ENCODE peak calls at places on chromosomes 6 and 20, in six cellular contexts. K is choroid plexus epithelial cell, D is IMR-90, V is WERI-Rb-1, N is left ventricle myocardium inferior, X is foreskin keratinocyte. J is an unnamed sample.
A peak's percentile ranks its signal among the peaks of the same experiment; 100 is the strongest.

GRCh38 chr6:157977176-157977804 is 4.4 kb upstream of the SYNJ2 start:
- DNase-seq in K (no peak), D (no peak), V (no peak), N (no peak), X (no peak), J (peak; percentile 80)

GRCh38 chr6:37456126-37456525 is 23.1 kb downstream of the CMTR1 start:
- DNase-seq in K (peak; percentile 36), D (peak; percentile 88), V (no peak), N (no peak), X (peak; percentile 65), J (peak; percentile 28)

GRCh38 chr6:3919130-3919628 is 70.0 kb downstream of the FAM50B start:
- DNase-seq in K (peak; percentile 60), D (peak; percentile 17), V (no peak), N (peak; percentile 57), X (peak; percentile 56), J (peak; percentile 57)

GRCh38 chr6:134519456-134519855 is 201.5 kb upstream of the SGK1 start:
- DNase-seq in K (peak; percentile 63), D (peak; percentile 51), V (no peak), N (no peak), X (no peak), J (no peak)

GRCh38 chr20:17617868-17618672 is 48.2 kb downstream of the DSTN start:
- DNase-seq in K (no peak), D (no peak), V (no peak), N (peak; percentile 14), X (no peak), J (peak; percentile 85)

GRCh38 chr20:61649879-61650200 is 397.8 kb downstream of the CDH4 start:
- DNase-seq in K (no peak), D (no peak), V (no peak), N (no peak), X (no peak), J (no peak)

GRCh38 chr6:33716379-33716778 is 4.9 kb upstream of the UQCC2 start:
- DNase-seq in K (no peak), D (no peak), V (no peak), N (no peak), X (no peak), J (no peak)

GRCh38 chr20:39702716-39703349 is 740.7 kb downstream of the DHX35 start:
- DNase-seq in K (no peak), D (no peak), V (no peak), N (no peak), X (no peak), J (no peak)

GRCh38 chr6:115783402-115784061 is 277.2 kb downstream of the FRK start:
- DNase-seq in K (no peak), D (no peak), V (no peak), N (no peak), X (peak; percentile 8), J (no peak)

GRCh38 chr6:41017663-41018062 is 21.4 kb downstream of the UNC5CL start:
- DNase-seq in K (no peak), D (no peak), V (no peak), N (no peak), X (no peak), J (no peak)

GRCh38 chr6:41023114-41023513 is 15.9 kb downstream of the UNC5CL start:
- DNase-seq in K (no peak), D (no peak), V (no peak), N (no peak), X (no peak), J (no peak)

GRCh38 chr6:41022294-41022693 is 16.7 kb downstream of the UNC5CL start:
- DNase-seq in K (peak; percentile 15), D (no peak), V (no peak), N (no peak), X (peak; percentile 88), J (no peak)

GRCh38 chr6:41025966-41026365 is 13.1 kb downstream of the UNC5CL start:
- DNase-seq in K (no peak), D (no peak), V (no peak), N (no peak), X (no peak), J (no peak)

DNA sequence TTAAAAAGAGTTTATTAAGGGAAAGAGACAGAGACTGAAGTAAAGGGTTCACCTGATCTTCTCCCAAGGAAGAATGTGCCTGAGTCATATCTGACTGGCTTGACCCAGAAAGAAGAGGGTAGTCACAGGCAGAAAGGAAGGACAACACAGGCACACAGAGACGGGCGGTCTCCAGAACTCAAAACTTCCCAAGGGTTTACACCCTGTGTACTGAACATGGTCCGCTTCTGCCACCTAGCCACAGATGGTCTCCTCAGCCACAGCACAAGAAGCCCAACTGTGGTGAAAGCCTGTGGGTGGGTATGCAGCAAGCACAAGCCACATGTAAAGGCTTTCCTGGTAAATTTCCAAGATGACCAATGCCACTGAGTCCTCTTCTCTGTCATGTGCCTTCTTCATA is 17.2 kb downstream of the UNC5CL start:
- DNase-seq in K (peak; percentile 65), D (peak; percentile 46), V (peak; percentile 64), N (peak; percentile 34), X (peak; percentile 81), J (no peak)
- TF ChIP-seq CTCF in K (peak; percentile 50), D (peak; percentile 51), V (peak; percentile 47), N (peak; percentile 53), X (peak; percentile 68), J (no peak)

GRCh38 chr6:110345025-110345424 is 13.1 kb downstream of the METTL24 start:
- DNase-seq in K (no peak), D (no peak), V (no peak), N (no peak), X (no peak), J (no peak)

GRCh38 chr6:110342759-110343158 is 15.4 kb downstream of the METTL24 start:
- DNase-seq in K (no peak), D (no peak), V (no peak), N (no peak), X (peak; percentile 53), J (no peak)

GRCh38 chr6:110338820-110339470 is 19.2 kb downstream of the METTL24 start:
- DNase-seq in K (peak; percentile 70), D (peak; percentile 37), V (no peak), N (no peak), X (no peak), J (no peak)

GRCh38 chr6:110340566-110340965 is 17.6 kb downstream of the METTL24 start:
- DNase-seq in K (no peak), D (no peak), V (no peak), N (no peak), X (no peak), J (no peak)

GRCh38 chr6:110341671-110342304 is 16.4 kb downstream of the METTL24 start:
- DNase-seq in K (peak; percentile 68), D (peak; percentile 32), V (peak; percentile 72), N (no peak), X (no peak), J (no peak)
- TF ChIP-seq CTCF in K (peak; percentile 73), D (peak; percentile 39), V (peak; percentile 89), N (peak; percentile 25), X (peak; percentile 24), J (no peak)

DNA sequence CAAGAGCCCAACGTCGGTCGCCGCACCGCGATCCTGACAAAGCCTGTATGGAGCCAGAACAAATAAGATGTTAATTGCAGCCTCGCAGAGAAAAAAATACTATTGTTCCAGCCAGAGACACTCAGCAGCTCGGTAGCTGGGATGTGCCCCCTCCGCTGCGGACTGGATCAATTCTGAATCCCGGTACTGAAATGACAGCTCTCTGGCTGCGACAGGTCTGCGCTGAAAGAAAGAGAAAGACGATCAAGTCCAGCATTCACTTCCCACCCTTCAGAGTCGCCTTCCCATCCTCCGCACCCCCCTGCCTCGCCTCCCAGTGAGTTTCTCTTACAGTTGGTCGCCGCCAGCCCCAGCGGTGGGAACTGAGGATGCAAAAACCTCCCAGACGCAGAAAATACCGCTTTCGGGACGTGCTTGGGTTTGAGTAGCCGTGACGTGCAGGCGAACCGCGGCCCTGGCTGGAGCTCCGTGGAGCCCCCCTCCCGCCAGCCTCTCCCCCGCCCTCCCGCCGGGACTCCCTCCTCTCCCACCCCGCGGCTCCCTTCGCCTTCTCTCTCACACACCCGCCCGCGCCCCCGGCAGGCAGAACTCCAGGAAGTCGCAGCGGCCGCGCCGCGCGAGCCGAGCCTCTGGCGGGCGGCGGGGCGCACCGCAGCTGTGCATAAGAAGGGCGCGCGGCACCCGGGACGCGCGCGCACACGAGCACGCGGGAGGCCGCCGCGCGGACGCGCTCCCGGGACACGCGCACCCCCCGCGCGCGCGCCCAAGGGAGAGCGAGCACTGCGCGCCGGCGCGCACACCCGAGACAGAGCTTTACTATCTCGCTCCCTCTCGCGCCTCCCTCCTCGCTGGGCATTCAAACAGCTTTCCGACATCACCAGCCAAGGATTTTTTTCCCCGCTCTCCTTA is at the start of gene ADGRB3:
- DNase-seq in K (peak; percentile 70), D (peak; percentile 47), V (peak; percentile 92), N (peak; percentile 86), X (peak; percentile 28), J (peak; percentile 92)
- TF ChIP-seq CTCF in K (peak; percentile 10), D (no peak), V (peak; percentile 17), N (peak; percentile 39), X (no peak), J (no peak)

GRCh38 chr6:144951730-144952437 is 666.7 kb downstream of the UTRN start:
- DNase-seq in K (no peak), D (no peak), V (no peak), N (no peak), X (no peak), J (no peak)
- TF ChIP-seq CTCF in K (no peak), D (no peak), V (no peak), N (no peak), X (no peak), J (no peak)

GRCh38 chr20:44222969-44223368 is 12.4 kb upstream of the OSER1 start:
- DNase-seq in K (no peak), D (no peak), V (peak; percentile 52), N (peak; percentile 28), X (no peak), J (no peak)
- TF ChIP-seq CTCF in K (peak; percentile 12), D (no peak), V (peak; percentile 60), N (no peak), X (peak; percentile 21), J (no peak)

DNA sequence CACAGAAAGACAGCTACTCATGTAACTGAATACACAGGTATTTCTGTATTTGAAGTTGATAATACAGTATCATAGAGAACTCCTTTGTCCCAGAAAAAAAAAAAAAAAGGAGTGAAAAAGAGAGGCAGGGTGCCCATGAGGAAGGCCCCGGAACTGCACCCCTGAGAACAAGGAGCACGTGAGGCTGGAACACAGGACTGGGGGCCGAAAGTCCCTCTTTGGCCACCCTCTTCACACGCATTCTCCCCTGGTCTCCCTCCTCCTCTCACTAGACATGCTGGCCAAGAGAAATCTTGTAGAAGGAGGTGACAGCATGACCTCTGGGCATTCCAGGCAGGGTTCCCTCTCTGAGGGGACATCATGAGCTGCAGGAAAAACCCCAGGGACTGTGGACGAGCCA is 62.7 kb upstream of the TRAF3IP2 start:
- DNase-seq in K (no peak), D (no peak), V (no peak), N (no peak), X (no peak), J (no peak)
- TF ChIP-seq CTCF in K (peak; percentile 53), D (peak; percentile 11), V (peak; percentile 29), N (peak; percentile 41), X (peak; percentile 17), J (no peak)

J was measured in lower leg skin.